ENCODE peak calls at places on chromosomes 13 and 19, in seven cellular contexts. N, I, U, T, P, D and O are unnamed samples.

GRCh38 chr19:58460039-58460438 is 6.8 kb upstream of the ZNF324 start:
- DNase-seq in N (no peak), I (peak), T (no peak), U (no peak), P (no peak), D (no peak), O (no peak)

GRCh38 chr13:28719656-28720055 is 886 bp upstream of the SLC46A3 start:
- DNase-seq in T (peak), D (no peak), I (peak), N (no peak), P (no peak), U (peak), O (no peak)

GRCh38 chr13:113041821-113042335 is 63.7 kb upstream of the F7 start:
- DNase-seq in U (no peak), I (no peak), N (no peak), P (no peak), T (no peak), D (no peak), O (no peak)

GRCh38 chr13:50574731-50575130 is 268.8 kb downstream of the DLEU7 start:
- DNase-seq in N (no peak), T (no peak), P (no peak), U (no peak), I (no peak), D (no peak), O (no peak)

GRCh38 chr13:33676700-33677048 is 141.3 kb upstream of the RFC3 start:
- DNase-seq in I (peak), P (peak), N (no peak), T (peak), D (no peak), U (peak), O (no peak)

GRCh38 chr13:54185101-54185500 is 1156.5 kb downstream of the OLFM4 start:
- DNase-seq in D (no peak), T (no peak), N (no peak), I (no peak), P (peak), U (no peak), O (no peak)

GRCh38 chr19:41978470-41978869 is 15.6 kb downstream of the ATP1A3 start:
- DNase-seq in N (no peak), T (no peak), D (no peak), I (no peak), P (no peak), U (no peak), O (no peak)

GRCh38 chr13:91946498-91947070 is 548.2 kb downstream of the GPC5 start:
- DNase-seq in N (peak), D (no peak), I (peak), U (peak), P (peak), T (peak), O (no peak)

GRCh38 chr19:2053601-2054389 is 2.8 kb upstream of the MKNK2 start:
- DNase-seq in U (peak), P (no peak), I (no peak), D (no peak), T (no peak), N (no peak), O (peak)

GRCh38 chr19:13094771-13095392 is 7.8 kb downstream of the LYL1 start:
- DNase-seq in D (peak), P (peak), I (no peak), N (no peak), T (no peak), U (no peak), O (peak)

GRCh38 chr19:29800086-29800825 is 11.5 kb upstream of the CCNE1 start:
- DNase-seq in U (no peak), N (no peak), I (no peak), P (no peak), D (no peak), T (no peak), O (no peak)

GRCh38 chr13:111956261-111957151 is 110.4 kb upstream of the SOX1 start:
- DNase-seq in T (no peak), P (no peak), N (no peak), D (peak), I (no peak), U (no peak), O (peak)

GRCh38 chr19:34500656-34501120 is 19.1 kb downstream of the WTIP start:
- DNase-seq in P (no peak), U (no peak), N (no peak), I (no peak), T (no peak), D (no peak), O (no peak)

GRCh38 chr19:51166846-51167490 is 24.9 kb downstream of the SIGLEC7 start:
- DNase-seq in N (no peak), D (no peak), P (no peak), T (no peak), I (peak), U (no peak), O (no peak)

GRCh38 chr19:35124098-35125060 is 8.8 kb downstream of the FXYD3 start:
- DNase-seq in U (peak), P (peak), T (no peak), I (peak), D (no peak), N (no peak), O (peak)

GRCh38 chr19:17327654-17328516 is 6.8 kb downstream of the ANO8 start:
- DNase-seq in P (peak), D (peak), N (peak), I (peak), T (peak), U (no peak), O (peak)

GRCh38 chr13:41465215-41465907 is 8.0 kb downstream of the RGCC start:
- DNase-seq in U (peak), D (no peak), T (peak), N (no peak), P (no peak), I (peak), O (no peak)

GRCh38 chr13:29758591-29759114 is 91.8 kb downstream of the UBL3 start:
- DNase-seq in N (no peak), P (no peak), D (no peak), I (peak), U (no peak), T (peak), O (no peak)

GRCh38 chr19:35879068-35879467 is 10.7 kb downstream of the APLP1 start:
- DNase-seq in T (no peak), I (no peak), D (no peak), N (no peak), P (no peak), U (no peak), O (no peak)

GRCh38 chr19:5914946-5915781 is 1.1 kb downstream of the CAPS start:
- DNase-seq in N (no peak), T (no peak), I (peak), D (no peak), P (no peak), U (no peak), O (no peak)

GRCh38 chr13:105616313-105617075 is 919.0 kb downstream of the EFNB2 start:
- DNase-seq in P (no peak), T (no peak), U (peak), D (no peak), N (no peak), I (no peak), O (no peak)

GRCh38 chr13:40401911-40402776 is 264.3 kb downstream of the FOXO1 start:
- DNase-seq in P (peak), T (peak), N (no peak), I (peak), D (no peak), U (peak), O (no peak)

GRCh38 chr13:67230774-67231480 is 791 bp upstream of the PCDH9 start:
- DNase-seq in I (peak), D (peak), P (peak), N (peak), U (peak), T (peak), O (peak)

GRCh38 chr13:73945871-73946270 is 188.3 kb downstream of the KLF12 start:
- DNase-seq in N (peak), D (no peak), I (no peak), T (no peak), P (peak), U (no peak), O (no peak)

GRCh38 chr13:25262261-25262660 is 25.0 kb downstream of the MTMR6 start:
- DNase-seq in P (no peak), U (no peak), I (no peak), N (no peak), T (no peak), D (no peak), O (no peak)
- H3K4ac ChIP-seq in P (no peak), U (no peak), I (no peak), N (no peak), T (no peak), D (no peak), O (no peak)

GRCh38 chr19:39320948-39321831 is 527 bp upstream of the LRFN1 start:
- DNase-seq in U (no peak), N (no peak), T (no peak), P (no peak), I (no peak), D (no peak), O (no peak)
- H3K4ac ChIP-seq in U (no peak), N (no peak), T (no peak), P (no peak), I (no peak), D (no peak), O (no peak)

DNA sequence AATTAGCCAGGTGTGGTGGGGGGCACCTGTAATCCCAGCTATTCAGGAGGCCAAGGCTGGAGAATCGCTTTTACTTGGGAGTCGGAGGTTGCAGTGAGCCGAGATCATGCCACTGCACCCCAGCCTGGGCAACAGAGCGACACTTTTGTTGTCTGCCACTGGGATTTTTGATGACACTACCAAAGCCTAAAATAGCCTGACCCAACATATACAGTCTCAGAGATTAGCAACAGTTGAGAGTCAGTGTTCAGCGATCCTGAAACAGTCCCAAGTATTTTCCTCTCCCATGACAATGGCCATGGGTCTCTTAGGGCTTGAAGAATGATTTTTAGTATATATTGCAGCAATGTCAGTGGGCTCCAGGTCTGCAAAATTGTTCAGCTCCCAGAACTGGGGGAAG is 32.9 kb downstream of the SLC25A30 start:
- DNase-seq in D (no peak), U (no peak), P (no peak), I (no peak), T (no peak), N (no peak), O (no peak)
- H3K4ac ChIP-seq in D (no peak), U (no peak), P (no peak), I (no peak), T (no peak), N (no peak), O (no peak)

DNA sequence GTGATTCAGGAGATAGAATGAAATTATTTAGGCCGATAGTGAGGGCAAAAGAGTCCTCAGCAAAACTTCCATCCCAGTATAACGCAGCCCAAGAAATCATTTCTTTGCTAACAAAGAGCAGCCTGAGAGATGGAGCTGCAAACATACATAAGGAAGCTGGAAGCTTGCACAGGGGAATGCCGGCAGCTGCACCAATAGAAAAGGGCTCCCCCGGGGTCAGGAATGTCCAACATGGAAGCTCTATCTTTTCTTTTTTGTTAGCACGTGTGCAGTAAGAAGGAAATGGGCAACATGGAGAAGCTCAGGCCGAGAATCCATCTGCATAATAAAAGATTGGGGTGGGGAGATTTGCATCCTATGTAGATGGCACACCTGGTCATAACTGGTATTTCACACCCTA is 1363.5 kb upstream of the PCDH20 start:
- DNase-seq in I (no peak), T (no peak), N (no peak), D (peak), P (no peak), U (no peak), O (no peak)
- H3K4ac ChIP-seq in I (no peak), T (no peak), N (no peak), D (no peak), P (no peak), U (no peak), O (no peak)